ENCODE peak calls at places on chromosomes 3 and 15, in five cellular contexts. X is sigmoid colon; T is T-helper 1 cell; J is stimulated activated CD8-positive, alpha-beta memory T cell treated with anti-CD3 and anti-CD28 coated beads, Interleukin-15, amount 100 ng/mL, for 24 hours; E is kidney tubule cell. I is an unnamed sample.

GRCh38 chr3:135736740-135737139 is 228.8 kb upstream of the PPP2R3A start:
- DNase-seq in T (no peak), J (no peak), E (peak), X (no peak), I (no peak)

GRCh38 chr3:81958967-81959625 is 197.7 kb upstream of the GBE1 start:
- DNase-seq in X (no peak), E (no peak), J (no peak), T (no peak), I (no peak)

GRCh38 chr3:25781758-25782594 is 1.3 kb downstream of the NGLY1 start:
- DNase-seq in T (no peak), X (no peak), J (no peak), E (no peak), I (no peak)

GRCh38 chr15:71275098-71275497 is 159.8 kb downstream of the THSD4 start:
- DNase-seq in E (peak), T (no peak), J (no peak), X (no peak), I (peak)

GRCh38 chr3:125587039-125587664 is 8.1 kb downstream of the OSBPL11 start:
- DNase-seq in T (no peak), X (no peak), E (no peak), J (no peak), I (no peak)

GRCh38 chr3:171481011-171481410 is 20.8 kb upstream of the TNIK start:
- DNase-seq in X (no peak), J (no peak), E (no peak), T (no peak), I (no peak)

GRCh38 chr15:69903476-69904295 is 194.0 kb downstream of the TLE3 start:
- DNase-seq in J (no peak), X (no peak), E (peak), T (no peak), I (no peak)

GRCh38 chr3:132290833-132291232 is 26.4 kb upstream of the ACP3 start:
- DNase-seq in X (no peak), J (no peak), T (no peak), E (peak), I (no peak)

GRCh38 chr3:146269271-146269670 is 18.4 kb upstream of the PLSCR4 start:
- DNase-seq in T (no peak), X (no peak), E (no peak), J (no peak), I (no peak)